ENCODE peak calls at places on chromosome 1, in four cellular contexts. N, P, Q and K are unnamed samples.

GRCh38 chr1:17281775-17282181 is 26.2 kb upstream of the PADI4 start:
- DNase-seq in P (no peak), N (no peak), Q (peak; percentile 22), K (no peak)

GRCh38 chr1:206985162-206985749 is 15.0 kb upstream of the FCAMR start:
- DNase-seq in P (no peak), Q (no peak), N (no peak), K (no peak)

GRCh38 chr1:199786695-199787094 is 240.8 kb upstream of the NR5A2 start:
- DNase-seq in P (no peak), Q (no peak), N (no peak), K (no peak)

GRCh38 chr1:185853739-185854138 is 119.5 kb downstream of the HMCN1 start:
- DNase-seq in N (no peak), Q (no peak), P (no peak), K (peak; percentile 81)

GRCh38 chr1:204503122-204503912 is 8.7 kb upstream of the PIK3C2B start:
- DNase-seq in Q (no peak), N (peak; percentile 80), P (no peak), K (peak; percentile 71)

GRCh38 chr1:100404816-100405215 is 52.5 kb downstream of the CDC14A start:
- DNase-seq in P (no peak), N (no peak), Q (no peak), K (peak; percentile 52)

GRCh38 chr1:78339490-78339889 is 151.3 kb upstream of the PTGFR start:
- DNase-seq in Q (no peak), N (no peak), P (no peak), K (peak; percentile 85)

GRCh38 chr1:173798078-173798477 is 26.4 kb upstream of the DARS2 start:
- DNase-seq in Q (no peak), N (no peak), P (no peak), K (peak; percentile 27)

GRCh38 chr1:93616996-93617669 is 64.5 kb downstream of the BCAR3 start:
- DNase-seq in Q (peak; percentile 68), P (no peak), N (no peak), K (no peak)

GRCh38 chr1:205375816-205376545 is 19.3 kb upstream of the KLHDC8A start:
- DNase-seq in P (peak; percentile 46), N (peak; percentile 78), Q (no peak), K (peak; percentile 73)

GRCh38 chr1:55015731-55016620 is 17.2 kb downstream of the BSND start:
- DNase-seq in Q (no peak), N (no peak), P (no peak), K (no peak)

GRCh38 chr1:200282497-200283122 is 127.2 kb downstream of the ZNF281 start:
- DNase-seq in Q (no peak), N (no peak), P (no peak), K (no peak)

GRCh38 chr1:54866801-54867716 is 19.9 kb downstream of the DHCR24 start:
- DNase-seq in N (peak; percentile 34), Q (no peak), P (no peak), K (no peak)

GRCh38 chr1:9792156-9793042 is 31.4 kb downstream of the CLSTN1 start:
- DNase-seq in P (no peak), N (no peak), Q (peak; percentile 49), K (no peak)

GRCh38 chr1:238912148-238912547 is 474.2 kb upstream of the CHRM3 start:
- DNase-seq in N (no peak), P (no peak), Q (no peak), K (no peak)

GRCh38 chr1:40300249-40300567 is 16.9 kb downstream of the COL9A2 start:
- DNase-seq in N (no peak), P (no peak), Q (no peak), K (no peak)

GRCh38 chr1:245404527-245404926 is 249.7 kb downstream of the KIF26B start:
- DNase-seq in P (no peak), Q (no peak), N (no peak), K (no peak)

GRCh38 chr1:156115514-156116374 is 1.2 kb downstream of the LMNA start:
- DNase-seq in P (peak; percentile 65), Q (peak; percentile 87), N (peak; percentile 68), K (peak; percentile 45)

GRCh38 chr1:47333578-47333921 is at the start of gene CMPK1:
- DNase-seq in N (peak; percentile 93), P (peak; percentile 81), Q (peak; percentile 89), K (peak; percentile 75)

GRCh38 chr1:197437891-197438853 is 170.1 kb downstream of the CRB1 start:
- DNase-seq in P (no peak), N (no peak), Q (no peak), K (no peak)

GRCh38 chr1:100141192-100141591 is 8.2 kb downstream of the TRMT13 start:
- DNase-seq in P (no peak), N (no peak), Q (no peak), K (no peak)

GRCh38 chr1:48710318-48710717 is 66.4 kb downstream of the BEND5 start:
- DNase-seq in Q (no peak), P (no peak), N (no peak), K (no peak)

GRCh38 chr1:59317780-59318179 is 20.9 kb downstream of the FGGY start:
- DNase-seq in N (no peak), Q (no peak), P (no peak), K (no peak)

GRCh38 chr1:236603896-236604217 is 459 bp downstream of the HEATR1 start:
- DNase-seq in N (peak; percentile 13), Q (no peak), P (no peak), K (peak; percentile 26)

GRCh38 chr1:21324368-21325137 is 34.3 kb upstream of the ECE1 start:
- DNase-seq in Q (peak; percentile 91), N (peak; percentile 89), P (peak; percentile 81), K (peak; percentile 82)

GRCh38 chr1:99643021-99643779 is 2.7 kb upstream of the PALMD start:
- DNase-seq in N (no peak), Q (no peak), P (no peak), K (peak; percentile 61)

GRCh38 chr1:78440381-78440793 is 50.4 kb upstream of the PTGFR start:
- DNase-seq in Q (no peak), N (no peak), P (no peak), K (peak; percentile 77)

GRCh38 chr1:40316595-40317393 is at the start of gene COL9A2:
- DNase-seq in P (no peak), N (peak; percentile 73), Q (no peak), K (no peak)

GRCh38 chr1:117237701-117238413 is 27.1 kb upstream of the VTCN1 start:
- DNase-seq in Q (no peak), P (peak; percentile 24), N (no peak), K (peak; percentile 75)

GRCh38 chr1:119988316-119989067 is 81.0 kb downstream of the NOTCH2 start:
- DNase-seq in P (no peak), N (no peak), Q (no peak), K (no peak)

GRCh38 chr1:77473690-77474089 is 191.9 kb downstream of the AK5 start:
- DNase-seq in P (no peak), N (no peak), Q (no peak), K (peak; percentile 76)

GRCh38 chr1:32759997-32760623 is 57.0 kb downstream of the YARS1 start:
- DNase-seq in N (peak; percentile 98), Q (no peak), P (peak; percentile 74), K (peak; percentile 95)

GRCh38 chr1:101520302-101520701 is 283.5 kb downstream of the S1PR1 start:
- DNase-seq in N (peak; percentile 72), P (no peak), Q (no peak), K (peak; percentile 43)

GRCh38 chr1:172929006-172929405 is 121.7 kb downstream of the TNFSF18 start:
- DNase-seq in P (no peak), N (no peak), Q (no peak), K (peak; percentile 67)

GRCh38 chr1:200923607-200924006 is 28.9 kb downstream of the INAVA start:
- DNase-seq in N (no peak), P (no peak), Q (no peak), K (no peak)

GRCh38 chr1:16119926-16120325 is 35.9 kb downstream of the EPHA2 start:
- DNase-seq in Q (no peak), P (no peak), N (no peak), K (no peak)

GRCh38 chr1:230163205-230163604 is 96.2 kb downstream of the GALNT2 start:
- DNase-seq in P (peak; percentile 33), N (peak; percentile 50), Q (peak; percentile 88), K (peak; percentile 8)

DNA sequence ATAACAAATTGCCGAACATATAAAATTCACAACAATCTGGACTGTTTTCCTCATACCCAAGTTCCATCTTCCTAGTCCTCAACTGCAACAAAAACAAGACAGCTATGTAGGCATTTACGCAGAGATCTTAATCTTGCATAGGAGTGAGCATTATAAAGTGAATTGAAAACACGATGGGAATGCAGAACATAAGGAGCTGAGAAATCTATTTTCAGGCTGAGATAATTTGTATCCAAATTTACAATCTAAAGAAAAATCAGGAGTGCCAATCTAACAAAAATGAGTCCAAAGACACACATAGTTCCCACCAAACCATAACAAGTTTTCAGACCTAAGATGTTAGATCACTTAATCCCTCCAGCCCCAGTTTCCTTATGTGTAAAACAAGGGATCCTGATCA is 1.9 kb downstream of the SLC16A1 start:
- DNase-seq in P (no peak), Q (no peak), N (no peak), K (no peak)
- H3K36me3 ChIP-seq in P (no peaks in the 10 kb centered on the region), Q (no peaks in the 10 kb centered on the region), N (no peaks in the 10 kb centered on the region), K (peaks cover 1% of the 10 kb centered on the region)

GRCh38 chr1:24142546-24143431 is at the start of gene IL22RA1:
- DNase-seq in P (no peak), Q (peak; percentile 61), N (peak; percentile 77), K (peak; percentile 82)
- H3K4me3 ChIP-seq in P (peak within 1 kb of the TSS; percentile 29), Q (peak within 1 kb of the TSS; percentile 33), N (no peak within 1 kb of the TSS), K (peak within 1 kb of the TSS; percentile 56)

DNA sequence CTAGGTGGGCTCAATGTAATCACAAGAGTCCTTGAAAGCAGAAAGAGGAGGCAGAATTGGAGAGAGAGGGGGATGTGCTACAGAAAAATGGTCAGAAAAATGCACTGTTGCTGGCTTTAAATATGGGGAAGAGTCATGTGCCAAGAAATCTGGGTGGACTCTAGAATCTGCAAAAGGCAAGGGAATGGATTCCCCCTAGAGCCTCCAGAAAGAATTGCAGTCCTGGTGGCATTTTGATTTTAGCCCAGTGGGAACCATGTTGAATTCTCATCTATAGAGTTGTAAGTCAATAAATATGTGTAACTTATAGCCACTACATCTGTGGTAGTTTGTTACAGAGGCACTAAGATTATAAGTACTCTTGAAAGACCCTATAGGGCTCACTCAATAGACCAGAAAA is 210.3 kb downstream of the ASTN1 start:
- DNase-seq in N (no peak), P (no peak), Q (no peak), K (no peak)
- TF ChIP-seq CTCF in N (no peak), P (no peak), Q (no peak), K (no peak)

GRCh38 chr1:171494086-171494485 is 8.8 kb downstream of the PRRC2C start:
- DNase-seq in P (no peak), N (no peak), Q (no peak), K (no peak)
- H3K36me3 ChIP-seq in P (no peaks in the 10 kb centered on the region), N (no peaks in the 10 kb centered on the region), Q (no peaks in the 10 kb centered on the region), K (peaks cover 5% of the 10 kb centered on the region)

DNA sequence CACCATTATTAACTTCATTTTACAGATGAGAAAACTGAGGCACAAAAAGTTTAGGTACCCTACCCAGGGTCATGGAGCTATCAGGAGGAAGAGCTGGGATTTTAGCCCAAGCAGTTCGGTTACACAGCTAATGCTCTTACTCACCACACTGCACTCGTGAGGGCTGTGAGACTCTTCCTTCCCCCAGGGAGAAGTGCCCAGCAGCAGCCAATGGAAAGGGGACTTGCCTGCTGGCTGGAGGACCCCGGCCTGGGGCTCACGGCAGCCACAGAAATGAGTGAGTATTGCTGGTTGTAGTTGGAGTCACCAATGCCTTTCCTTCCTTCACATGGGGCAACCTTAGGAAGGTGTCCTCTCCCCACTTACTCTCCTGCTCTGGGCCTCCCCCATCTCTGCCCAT is 5.1 kb upstream of the CSF1 start:
- DNase-seq in Q (no peak), N (no peak), P (no peak), K (no peak)
- H3K4me3 ChIP-seq in Q (no peak overlapping the region), N (no peak overlapping the region), P (no peak overlapping the region), K (no peak overlapping the region)

GRCh38 chr1:219544163-219544846 is 68.6 kb downstream of the ZC3H11B start:
- DNase-seq in P (no peak), N (no peak), Q (no peak), K (no peak)
- TF ChIP-seq CTCF in P (peak; percentile 11), N (peak; percentile 32), Q (no peak), K (no peak)